ENCODE peak calls at places on chromosome 20, in six cellular contexts. L, C, P, K, E and M are unnamed samples.

GRCh38 chr20:40471261-40471629 is 217.8 kb downstream of the MAFB start:
- DNase-seq in C (peak; percentile 78), P (no peak), K (no peak), L (no peak), E (no peak), M (peak; percentile 18)

GRCh38 chr20:40080059-40080652 is 608.9 kb downstream of the MAFB start:
- DNase-seq in E (no peak), C (no peak), K (no peak), L (no peak), P (no peak), M (no peak)

GRCh38 chr20:62019881-62020492 is 45.7 kb downstream of the TAF4 start:
- DNase-seq in K (no peak), P (no peak), L (no peak), E (no peak), C (no peak), M (no peak)

GRCh38 chr20:47125553-47126373 is 230.7 kb downstream of the ZMYND8 start:
- DNase-seq in L (no peak), P (no peak), K (no peak), E (no peak), C (peak; percentile 15), M (no peak)

GRCh38 chr20:46933150-46933549 is 38.5 kb downstream of the EYA2 start:
- DNase-seq in P (no peak), C (no peak), E (no peak), K (no peak), L (no peak), M (no peak)

GRCh38 chr20:39993737-39994136 is 695.3 kb downstream of the MAFB start:
- DNase-seq in C (no peak), L (no peak), E (no peak), P (no peak), K (no peak), M (no peak)

GRCh38 chr20:60857708-60858107 is 394.4 kb upstream of the CDH4 start:
- DNase-seq in P (no peak), K (no peak), L (no peak), C (no peak), E (no peak), M (no peak)

GRCh38 chr20:46222521-46223007 is 85.7 kb downstream of the CDH22 start:
- DNase-seq in L (no peak), E (no peak), P (no peak), C (no peak), K (no peak), M (no peak)

GRCh38 chr20:40688129-40689099 is 622 bp downstream of the MAFB start:
- DNase-seq in L (no peak), K (no peak), P (no peak), E (no peak), C (no peak), M (peak; percentile 31)

DNA sequence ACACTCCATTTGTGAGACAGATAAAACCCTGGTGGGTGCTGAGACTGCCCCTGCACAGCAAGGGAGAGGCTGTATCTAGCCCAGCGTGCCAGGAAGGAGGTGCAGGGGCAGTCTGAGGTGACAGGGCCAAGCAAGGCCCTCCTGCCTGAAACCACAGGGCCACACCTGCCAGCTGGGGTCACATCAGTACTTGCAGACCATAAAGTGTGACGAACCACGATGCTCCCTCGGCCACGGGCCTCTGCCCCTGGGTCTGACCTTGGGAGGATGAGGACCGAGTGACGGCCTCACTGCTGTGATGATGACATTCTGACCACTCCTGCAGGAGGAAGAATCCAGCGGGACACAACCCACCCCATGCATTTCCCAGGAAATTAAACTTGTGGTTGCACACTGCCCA is 75.1 kb downstream of the NINL start:
- DNase-seq in P (no peak), C (no peak), L (no peak), E (no peak), K (no peak), M (no peak)
- TF ChIP-seq MYC in P (no peak), C (no peak), L (no peak), E (no peak), K (no peak), M (no peak)

DNA sequence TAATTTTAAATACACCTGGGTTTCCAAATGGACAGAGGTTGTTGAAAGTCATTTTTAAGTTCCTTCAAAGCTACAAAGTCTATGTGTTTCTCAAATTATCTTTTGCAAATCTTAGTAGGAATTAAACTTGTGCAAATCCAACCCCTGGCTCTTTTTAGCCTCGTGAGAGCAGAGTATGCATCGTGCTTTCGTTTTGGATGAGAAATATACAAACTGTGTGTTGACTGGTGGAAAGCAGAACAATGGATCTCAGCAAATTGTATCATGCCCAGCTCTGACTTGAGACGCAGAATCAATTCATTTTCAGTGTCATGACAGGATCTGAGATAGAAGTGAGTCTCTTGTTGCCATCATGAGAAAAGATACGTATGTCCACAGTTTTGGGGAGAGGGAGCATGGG is 542.4 kb upstream of the FLRT3 start:
- DNase-seq in K (no peak), P (no peak), C (no peak), E (no peak), L (no peak), M (no peak)
- TF ChIP-seq MYC in K (no peak), P (no peak), C (no peak), E (no peak), L (no peak), M (no peak)

DNA sequence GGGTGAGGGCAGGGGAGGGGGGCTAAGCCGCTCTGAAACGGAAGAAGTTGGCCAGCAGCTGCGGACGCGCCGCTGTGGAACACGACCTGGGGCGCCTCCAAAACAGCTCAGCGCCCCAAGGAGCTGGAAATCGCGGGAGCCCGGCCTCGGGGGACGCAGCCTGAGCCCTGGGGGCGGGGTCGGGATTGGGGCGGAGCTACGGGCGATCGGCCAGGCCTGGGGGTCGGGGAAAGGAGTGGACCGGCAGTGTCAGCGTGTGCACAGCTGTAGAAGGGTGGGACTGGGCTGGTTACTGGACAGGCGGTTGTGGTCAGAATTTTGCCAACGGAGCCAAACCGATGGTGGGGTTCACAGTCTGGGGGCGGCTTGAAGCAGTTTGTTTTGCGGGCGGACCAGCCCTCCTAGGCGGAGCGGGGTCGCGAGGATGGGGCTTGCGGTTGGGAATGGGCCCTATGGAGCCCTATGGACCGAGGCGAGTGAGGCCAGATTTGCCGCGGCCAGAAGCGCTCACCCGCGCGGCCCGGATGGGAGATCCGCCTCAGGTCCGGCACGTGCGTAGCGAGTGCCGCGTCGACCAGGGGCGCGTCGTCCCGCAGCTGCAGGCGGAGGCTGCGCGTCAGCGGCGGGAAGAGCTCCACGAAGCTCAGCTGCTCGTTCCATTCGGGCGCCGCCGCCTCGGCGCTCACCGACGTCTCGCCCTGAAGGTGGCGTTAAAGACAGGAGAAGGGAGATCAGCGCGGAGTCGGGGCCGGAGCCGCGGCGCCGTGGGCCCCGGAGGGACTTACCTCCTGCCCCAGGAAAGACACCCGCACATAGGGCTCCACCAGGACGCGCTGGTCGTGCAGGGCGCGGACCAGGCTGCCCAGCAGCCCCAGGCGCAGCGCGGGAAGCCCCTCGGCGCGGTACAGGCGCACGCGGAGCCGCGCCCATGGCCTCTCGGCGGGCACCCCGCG is 14.3 kb upstream of the SPAG4 start:
- DNase-seq in C (peak; percentile 87), E (no peak), K (peak; percentile 79), L (peak; percentile 35), P (peak; percentile 86), M (peak; percentile 76)
- TF ChIP-seq MYC in C (no peak), E (no peak), K (no peak), L (peak; percentile 54), P (no peak), M (no peak)

GRCh38 chr20:1184260-1184637 is 532 bp downstream of the TMEM74B start:
- DNase-seq in K (no peak), C (no peak), L (no peak), E (no peak), P (no peak), M (no peak)

GRCh38 chr20:1184638-1185315 is at the start of gene TMEM74B:
- DNase-seq in P (peak; percentile 70), L (no peak), E (no peak), C (no peak), K (no peak), M (no peak)

GRCh38 chr20:1186367-1186991 is 1.7 kb upstream of the TMEM74B start:
- DNase-seq in K (no peak), C (no peak), L (peak; percentile 45), E (no peak), P (no peak), M (no peak)

GRCh38 chr20:1185316-1185741 is 548 bp upstream of the TMEM74B start:
- DNase-seq in K (no peak), C (no peak), P (peak; percentile 80), L (no peak), E (no peak), M (no peak)

DNA sequence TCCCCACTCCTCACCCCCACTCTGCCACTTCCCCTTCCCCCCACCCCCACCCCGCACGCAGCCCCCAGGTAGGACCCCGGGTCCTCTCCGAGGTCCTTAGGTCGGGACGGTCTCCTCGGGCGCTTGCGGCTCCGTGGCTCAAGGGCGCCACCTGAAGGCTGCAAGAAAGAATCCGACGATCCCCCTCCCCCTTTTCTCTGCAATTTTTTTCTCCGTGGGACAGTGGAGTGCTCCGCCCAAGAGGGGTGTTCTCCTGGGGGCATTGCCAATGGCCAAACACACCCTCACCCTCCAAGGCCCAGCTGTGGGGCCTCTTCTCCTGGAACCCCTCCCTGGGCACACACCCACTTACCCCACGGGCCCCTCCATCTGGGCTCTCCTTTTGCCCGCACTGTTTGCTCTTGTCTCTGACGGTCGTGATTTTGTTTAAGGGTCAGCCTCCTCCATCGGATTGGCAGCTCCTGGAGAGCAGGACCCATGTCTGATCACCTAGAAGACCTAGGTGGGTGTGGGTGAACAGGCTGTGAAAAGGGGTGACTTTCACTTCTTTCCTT is 1.1 kb upstream of the TMEM74B start:
- DNase-seq in K (peak; percentile 48), E (no peak), P (peak; percentile 71), C (peak; percentile 70), L (peak; percentile 63), M (peak; percentile 81)
- TF ChIP-seq MYC in K (no peak), E (no peak), P (no peak), C (no peak), L (no peak), M (no peak)

GRCh38 chr20:53738945-53739798 is 145.5 kb upstream of the ZNF217 start:
- DNase-seq in L (no peak), C (peak; percentile 79), K (no peak), P (peak; percentile 74), E (no peak), M (peak; percentile 35)
- TF ChIP-seq MYC in L (no peak), C (no peak), K (no peak), P (no peak), E (no peak), M (no peak)

DNA sequence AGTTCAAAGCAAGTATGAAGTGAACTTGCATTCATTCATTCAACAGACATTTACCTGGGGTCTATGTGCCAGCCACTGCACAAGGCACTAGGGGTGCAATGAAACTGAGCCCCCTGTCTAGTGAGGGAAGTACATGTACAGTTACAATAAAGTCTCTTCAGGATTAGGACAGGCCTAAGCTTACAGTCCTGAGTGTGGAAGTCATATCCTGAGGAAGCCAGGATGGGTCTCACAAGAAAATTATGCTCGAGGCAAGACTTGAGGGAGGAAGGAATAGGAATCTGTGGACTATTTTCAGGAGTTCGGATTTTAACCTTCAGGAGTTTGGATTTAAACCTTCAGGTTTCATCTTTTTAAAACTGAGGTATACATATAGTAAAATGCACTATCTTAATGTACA is 19.4 kb downstream of the TTI1 start:
- DNase-seq in P (no peak), K (peak; percentile 35), L (no peak), C (no peak), E (no peak), M (no peak)
- TF ChIP-seq MYC in P (no peak), K (no peak), L (no peak), C (no peak), E (no peak), M (no peak)

GRCh38 chr20:13588049-13588448 is 50.7 kb downstream of the TASP1 start:
- DNase-seq in E (no peak), K (no peak), P (no peak), L (no peak), C (no peak), M (no peak)
- TF ChIP-seq MYC in E (no peak), K (no peak), P (no peak), L (no peak), C (no peak), M (no peak)